ENCODE peak calls at places on chromosomes 5 and 9, in five cellular contexts. I is Kasumi-1, R is posterior vena cava, F is amniotic stem cell, M is ureter. X is an unnamed sample.
A peak's percentile ranks its signal among the peaks of the same experiment; 100 is the strongest.

GRCh38 chr5:78615697-78616096 is 32.9 kb downstream of the LHFPL2 start:
- DNase-seq in I (no peak), R (no peak), F (no peak), M (no peak), X (no peak)

GRCh38 chr5:154967419-154968024 is 26.6 kb downstream of the MRPL22 start:
- DNase-seq in I (peak; percentile 19), R (no peak), F (no peak), M (no peak), X (peak; percentile 44)

GRCh38 chr9:111969061-111969460 is 72.4 kb downstream of the UGCG start:
- DNase-seq in I (no peak), R (no peak), F (no peak), M (no peak), X (no peak)

GRCh38 chr9:98536542-98537173 is 172.1 kb downstream of the GABBR2 start:
- DNase-seq in I (no peak), R (no peak), F (no peak), M (no peak), X (no peak)

GRCh38 chr9:134858051-134858841 is 22.4 kb upstream of the FCN2 start:
- DNase-seq in I (no peak), R (peak; percentile 79), F (no peak), M (no peak), X (no peak)

GRCh38 chr9:105264380-105264779 is 19.9 kb downstream of the SLC44A1 start:
- DNase-seq in I (no peak), R (no peak), F (no peak), M (no peak), X (no peak)

GRCh38 chr5:15064396-15064795 is 192.8 kb upstream of the ANKH start:
- DNase-seq in I (no peak), R (no peak), F (no peak), M (no peak), X (no peak)

GRCh38 chr5:14574891-14575496 is 6.6 kb upstream of the OTULINL start:
- DNase-seq in I (peak; percentile 23), R (no peak), F (no peak), M (no peak), X (peak; percentile 76)

GRCh38 chr5:26543987-26544386 is 494.4 kb downstream of the CDH9 start:
- DNase-seq in I (no peak), R (no peak), F (no peak), M (no peak), X (no peak)

GRCh38 chr5:158086856-158087255 is 227.9 kb upstream of the CLINT1 start:
- DNase-seq in I (no peak), R (no peak), F (no peak), M (no peak), X (no peak)

GRCh38 chr9:86281577-86282076 is 711 bp downstream of the ISCA1 start:
- DNase-seq in I (peak; percentile 35), R (no peak), F (no peak), M (no peak), X (no peak)

GRCh38 chr9:127557466-127557869 is 54.6 kb upstream of the STXBP1 start:
- DNase-seq in I (peak; percentile 38), R (no peak), F (no peak), M (peak; percentile 57), X (no peak)

GRCh38 chr5:95664204-95664786 is 17.7 kb downstream of the RFESD start:
- DNase-seq in I (peak; percentile 55), R (no peak), F (no peak), M (no peak), X (peak; percentile 39)

GRCh38 chr9:127018935-127019334 is 103.5 kb downstream of the ANGPTL2 start:
- DNase-seq in I (no peak), R (no peak), F (no peak), M (no peak), X (no peak)

GRCh38 chr5:38382898-38383297 is 124.5 kb downstream of the EGFLAM start:
- DNase-seq in I (peak; percentile 61), R (no peak), F (peak; percentile 39), M (peak; percentile 69), X (peak; percentile 68)

GRCh38 chr5:78640622-78641021 is 8.0 kb downstream of the LHFPL2 start:
- DNase-seq in I (no peak), R (no peak), F (no peak), M (no peak), X (no peak)

GRCh38 chr9:115353681-115354080 is 235.7 kb upstream of the TNC start:
- DNase-seq in I (no peak), R (no peak), F (no peak), M (no peak), X (no peak)

GRCh38 chr9:136544549-136545064 is 1.2 kb downstream of the NOTCH1 start:
- DNase-seq in I (no peak), R (no peak), F (no peak), M (peak; percentile 76), X (no peak)

GRCh38 chr5:149544199-149544472 is 7.1 kb downstream of the CSNK1A1 start:
- DNase-seq in I (peak; percentile 74), R (no peak), F (no peak), M (no peak), X (no peak)

GRCh38 chr5:3596261-3596825 is 711 bp downstream of the IRX1 start:
- DNase-seq in I (no peak), R (no peak), F (no peak), M (no peak), X (no peak)

GRCh38 chr9:73643379-73644013 is 491.8 kb downstream of the ANXA1 start:
- DNase-seq in I (no peak), R (no peak), F (peak; percentile 62), M (no peak), X (no peak)

GRCh38 chr9:130041648-130042405 is 1.2 kb downstream of the FNBP1 start:
- DNase-seq in I (no peak), R (no peak), F (no peak), M (peak; percentile 48), X (no peak)

GRCh38 chr5:56115589-56115988 is 117.5 kb downstream of the ANKRD55 start:
- DNase-seq in I (no peak), R (no peak), F (no peak), M (no peak), X (no peak)

GRCh38 chr5:88683506-88684135 is 199.4 kb downstream of the MEF2C start:
- DNase-seq in I (no peak), R (no peak), F (no peak), M (no peak), X (no peak)

GRCh38 chr5:176762489-176762888 is 47.9 kb upstream of the UNC5A start:
- DNase-seq in I (no peak), R (no peak), F (no peak), M (no peak), X (no peak)

GRCh38 chr5:41754857-41755256 is 115.4 kb downstream of the OXCT1 start:
- DNase-seq in I (peak; percentile 61), R (no peak), F (no peak), M (no peak), X (no peak)

X was measured in NCI-H1694.